ENCODE peak calls at places on chromosomes 2 and 18, in five cellular contexts. One of them, this sample, is unnamed.

GRCh38 chr18:13252696-13253410 is 34.3 kb downstream of the LDLRAD4 start:
- DNase-seq in erythroblast: no peak
- DNase-seq in IMR-90: no peak
- DNase-seq in GM12892: no peak
- DNase-seq in HCT116: no peak
- DNase-seq in this sample: no peak

GRCh38 chr2:171319164-171319810 is 114.5 kb downstream of the METTL8 start:
- DNase-seq in erythroblast: no peak
- DNase-seq in IMR-90: peak; percentile 68
- DNase-seq in GM12892: no peak
- DNase-seq in HCT116: no peak
- DNase-seq in this sample: no peak

GRCh38 chr2:109020217-109020637 is 31.2 kb upstream of the EDAR start:
- DNase-seq in erythroblast: no peak
- DNase-seq in IMR-90: peak; percentile 7
- DNase-seq in GM12892: no peak
- DNase-seq in HCT116: no peak
- DNase-seq in this sample: no peak

GRCh38 chr2:43455735-43456642 is 139.8 kb downstream of the THADA start:
- DNase-seq in erythroblast: no peak
- DNase-seq in IMR-90: peak; percentile 75
- DNase-seq in GM12892: no peak
- DNase-seq in HCT116: no peak
- DNase-seq in this sample: no peak

GRCh38 chr2:158644139-158644538 is 151.0 kb upstream of the DAPL1 start:
- DNase-seq in erythroblast: no peak
- DNase-seq in IMR-90: peak; percentile 92
- DNase-seq in GM12892: no peak
- DNase-seq in HCT116: no peak
- DNase-seq in this sample: no peak

GRCh38 chr18:56660655-56661054 is 9.5 kb downstream of the WDR7 start:
- DNase-seq in erythroblast: peak; percentile 34
- DNase-seq in IMR-90: no peak
- DNase-seq in GM12892: no peak
- DNase-seq in HCT116: no peak
- DNase-seq in this sample: no peak

GRCh38 chr2:174683392-174683759 is 80.9 kb downstream of the CHRNA1 start:
- DNase-seq in erythroblast: peak; percentile 11
- DNase-seq in IMR-90: peak; percentile 52
- DNase-seq in GM12892: no peak
- DNase-seq in HCT116: no peak
- DNase-seq in this sample: no peak

GRCh38 chr2:168457177-168457905 is 1.3 kb downstream of the CERS6 start:
- DNase-seq in erythroblast: peak; percentile 31
- DNase-seq in IMR-90: no peak
- DNase-seq in GM12892: no peak
- DNase-seq in HCT116: no peak
- DNase-seq in this sample: no peak

GRCh38 chr2:20614201-20615045 is 36.5 kb downstream of the HS1BP3 start:
- DNase-seq in erythroblast: no peak
- DNase-seq in IMR-90: no peak
- DNase-seq in GM12892: peak; percentile 33
- DNase-seq in HCT116: no peak
- DNase-seq in this sample: peak; percentile 47

GRCh38 chr2:61889212-61889956 is 928 bp upstream of the CCT4 start:
- DNase-seq in erythroblast: peak; percentile 72
- DNase-seq in IMR-90: no peak
- DNase-seq in GM12892: no peak
- DNase-seq in HCT116: no peak
- DNase-seq in this sample: peak; percentile 50

GRCh38 chr2:71505086-71505769 is 51.9 kb downstream of the DYSF start:
- DNase-seq in erythroblast: peak; percentile 34
- DNase-seq in IMR-90: no peak
- DNase-seq in GM12892: no peak
- DNase-seq in HCT116: no peak
- DNase-seq in this sample: peak; percentile 39

GRCh38 chr18:46856975-46857374 is 60.3 kb downstream of the PIAS2 start:
- DNase-seq in erythroblast: no peak
- DNase-seq in IMR-90: no peak
- DNase-seq in GM12892: no peak
- DNase-seq in HCT116: peak; percentile 6
- DNase-seq in this sample: no peak

GRCh38 chr2:241772063-241772499 is 4.5 kb upstream of the GAL3ST2 start:
- DNase-seq in erythroblast: peak; percentile 55
- DNase-seq in IMR-90: no peak
- DNase-seq in GM12892: no peak
- DNase-seq in HCT116: no peak
- DNase-seq in this sample: no peak

GRCh38 chr2:157488877-157489276 is 45.0 kb upstream of the CYTIP start:
- DNase-seq in erythroblast: no peak
- DNase-seq in IMR-90: no peak
- DNase-seq in GM12892: no peak
- DNase-seq in HCT116: no peak
- DNase-seq in this sample: no peak

GRCh38 chr2:112077814-112078213 is 22.7 kb downstream of the TMEM87B start:
- DNase-seq in erythroblast: no peak
- DNase-seq in IMR-90: no peak
- DNase-seq in GM12892: no peak
- DNase-seq in HCT116: no peak
- DNase-seq in this sample: no peak

DNA sequence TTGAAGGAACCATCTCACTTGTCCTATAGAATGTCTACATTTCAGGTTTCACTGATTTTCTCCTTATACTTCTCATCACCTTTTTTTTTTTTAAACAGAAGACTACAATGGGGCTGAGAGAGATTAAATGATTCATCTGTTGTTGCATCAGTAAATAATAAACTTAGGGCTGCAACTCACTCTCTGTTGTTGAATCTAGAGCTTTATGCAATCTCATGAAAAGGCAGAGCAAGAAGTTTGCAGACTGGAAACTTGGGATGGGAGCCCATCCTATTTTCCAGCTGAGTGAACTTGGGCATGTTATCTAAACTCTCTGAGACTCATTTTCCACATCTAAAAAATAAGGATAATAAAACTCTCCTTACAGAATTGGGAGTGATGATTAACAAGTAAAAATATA is 58.4 kb downstream of the PDE1A start:
- DNase-seq in erythroblast: no peak
- DNase-seq in IMR-90: peak; percentile 49
- DNase-seq in GM12892: no peak
- DNase-seq in HCT116: no peak
- DNase-seq in this sample: no peak
- TF ChIP-seq POLR2A in erythroblast: no peak
- TF ChIP-seq POLR2A in IMR-90: no peak
- TF ChIP-seq POLR2A in GM12892: no peak
- TF ChIP-seq POLR2A in HCT116: no peak
- TF ChIP-seq POLR2A in this sample: no peak

GRCh38 chr2:96626553-96626942 is 11.6 kb downstream of the KANSL3 start:
- DNase-seq in erythroblast: no peak
- DNase-seq in IMR-90: no peak
- DNase-seq in GM12892: no peak
- DNase-seq in HCT116: no peak
- DNase-seq in this sample: no peak
- TF ChIP-seq POLR2A in erythroblast: no peak
- TF ChIP-seq POLR2A in IMR-90: no peak
- TF ChIP-seq POLR2A in GM12892: no peak
- TF ChIP-seq POLR2A in HCT116: no peak
- TF ChIP-seq POLR2A in this sample: no peak

GRCh38 chr18:58452392-58453166 is 176.3 kb downstream of the ALPK2 start:
- DNase-seq in erythroblast: no peak
- DNase-seq in IMR-90: no peak
- DNase-seq in GM12892: no peak
- DNase-seq in HCT116: no peak
- DNase-seq in this sample: no peak
- TF ChIP-seq POLR2A in erythroblast: no peak
- TF ChIP-seq POLR2A in IMR-90: no peak
- TF ChIP-seq POLR2A in GM12892: no peak
- TF ChIP-seq POLR2A in HCT116: no peak
- TF ChIP-seq POLR2A in this sample: no peak

DNA sequence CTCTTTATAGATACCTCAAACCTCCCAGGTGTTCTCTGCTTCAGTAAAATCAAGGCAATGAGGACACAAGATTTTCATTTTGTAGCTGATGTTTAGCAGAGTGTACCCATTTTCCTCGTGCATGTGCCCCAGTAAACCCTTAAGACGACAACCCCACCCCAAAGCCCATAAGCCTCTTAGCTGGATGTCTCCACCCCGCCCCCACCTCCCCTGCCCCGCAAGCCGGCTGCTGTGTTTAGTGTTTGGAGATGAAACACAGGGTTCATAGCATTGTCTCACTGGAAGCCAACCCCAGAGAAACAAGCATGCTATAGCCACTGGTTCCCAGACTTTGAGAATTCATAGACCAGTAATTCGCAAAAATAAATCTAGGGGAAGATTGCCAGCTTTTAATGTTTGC is 5.8 kb upstream of the SAG start:
- DNase-seq in erythroblast: no peak
- DNase-seq in IMR-90: no peak
- DNase-seq in GM12892: no peak
- DNase-seq in HCT116: no peak
- DNase-seq in this sample: no peak
- TF ChIP-seq POLR2A in erythroblast: no peak
- TF ChIP-seq POLR2A in IMR-90: no peak
- TF ChIP-seq POLR2A in GM12892: no peak
- TF ChIP-seq POLR2A in HCT116: no peak
- TF ChIP-seq POLR2A in this sample: no peak

DNA sequence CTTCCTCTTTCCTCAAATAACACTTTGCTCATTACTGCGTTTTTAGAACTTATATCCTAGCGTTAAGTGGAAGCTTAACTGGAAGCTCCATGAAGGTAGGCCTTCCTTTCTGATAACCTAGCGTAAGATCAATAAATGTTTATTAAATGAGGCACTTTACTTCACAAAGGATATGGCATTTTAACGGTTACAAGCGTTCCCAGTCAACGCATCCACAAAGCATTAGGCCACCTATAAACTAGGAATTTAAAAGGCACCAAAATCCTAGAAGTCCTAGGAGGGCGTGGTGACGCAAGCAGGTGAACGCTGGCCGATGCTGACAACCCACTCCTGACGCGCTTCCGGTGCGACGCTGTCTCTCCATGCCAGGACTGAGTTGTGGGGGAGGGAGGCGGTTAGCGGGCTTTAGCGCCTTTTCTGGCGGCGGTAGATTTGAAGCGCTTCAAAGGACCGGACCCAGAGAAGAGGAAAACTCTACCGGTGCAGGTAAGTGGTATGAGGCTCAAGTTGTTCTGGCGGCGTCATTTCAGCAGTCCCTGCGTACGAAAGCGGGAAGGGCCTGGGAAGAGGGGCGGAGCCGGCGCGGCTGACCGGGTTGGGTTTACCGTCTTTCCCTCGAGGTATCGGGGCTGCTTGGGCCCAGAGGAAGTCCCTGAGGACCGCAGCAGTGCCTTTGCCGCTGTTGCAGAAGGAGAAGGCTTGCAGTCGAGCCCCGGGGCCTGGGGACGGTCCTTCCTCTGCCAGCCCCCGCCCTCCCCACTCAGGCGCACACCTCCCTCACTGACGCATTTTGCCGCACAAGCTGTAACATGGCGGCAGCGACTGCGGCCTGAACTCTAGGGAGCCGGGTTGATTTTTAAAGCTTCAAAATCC is at the start of gene PPIG:
- DNase-seq in erythroblast: peak; percentile 96
- DNase-seq in IMR-90: peak; percentile 91
- DNase-seq in GM12892: peak; percentile 75
- DNase-seq in HCT116: peak; percentile 88
- DNase-seq in this sample: peak; percentile 92
- TF ChIP-seq POLR2A in erythroblast: peak; percentile 90
- TF ChIP-seq POLR2A in IMR-90: peak; percentile 86
- TF ChIP-seq POLR2A in GM12892: peak; percentile 88
- TF ChIP-seq POLR2A in HCT116: peak; percentile 22
- TF ChIP-seq POLR2A in this sample: peak; percentile 82